ENCODE peak calls at places on chromosomes 11 and 22, in four cellular contexts. E is activated T-cell treated with anti-CD3 and anti-CD28 coated beads, Interleukin-2, amount 50 U/mL, for 24 hours; J is NCI-H774; U is stimulated activated CD4-positive, alpha-beta T cell treated with anti-CD3 and anti-CD28 coated beads, TNF-alpha, amount 100 ng/mL, for 48 hours. K is an unnamed sample.

GRCh38 chr11:70891844-70892380 is 360.5 kb downstream of the SHANK2 start:
- DNase-seq in U (no peak), E (no peak), J (no peak), K (peak)

GRCh38 chr11:41461057-41461681 is 1.7 kb upstream of the LRRC4C start:
- DNase-seq in E (no peak), U (no peak), J (peak), K (no peak)

GRCh38 chr11:61609970-61610347 is 29.1 kb upstream of the SYT7 start:
- DNase-seq in U (no peak), E (no peak), J (peak), K (no peak)

GRCh38 chr11:127624455-127624854 is 623.9 kb upstream of the KIRREL3 start:
- DNase-seq in J (no peak), E (no peak), U (no peak), K (no peak)

GRCh38 chr11:88431675-88432341 is 94.3 kb upstream of the CTSC start:
- DNase-seq in E (no peak), J (peak), U (no peak), K (no peak)

GRCh38 chr22:21642584-21643448 is 714 bp downstream of the SDF2L1 start:
- DNase-seq in E (peak), J (peak), U (no peak), K (peak)

GRCh38 chr22:45291931-45292290 is 7.2 kb downstream of the UPK3A start:
- DNase-seq in E (no peak), J (no peak), U (no peak), K (no peak)

GRCh38 chr22:44880588-44881245 is 128.3 kb downstream of the ARHGAP8 start:
- DNase-seq in J (no peak), E (no peak), U (no peak), K (no peak)

GRCh38 chr22:43377486-43377995 is 34.3 kb upstream of the MPPED1 start:
- DNase-seq in U (no peak), J (no peak), E (no peak), K (no peak)

GRCh38 chr22:43508489-43508888 is 96.7 kb downstream of the MPPED1 start:
- DNase-seq in E (no peak), U (no peak), J (no peak), K (no peak)

GRCh38 chr11:74992852-74993251 is 4.1 kb downstream of the NEU3 start:
- DNase-seq in U (no peak), J (no peak), E (no peak), K (no peak)

GRCh38 chr22:17891427-17892167 is 117.3 kb upstream of the BID start:
- DNase-seq in E (no peak), U (no peak), J (peak), K (peak)

GRCh38 chr11:111097191-111097590 is 148.3 kb upstream of the POU2AF2 start:
- DNase-seq in J (no peak), E (no peak), U (no peak), K (peak)

GRCh38 chr11:63869686-63870085 is 30.8 kb downstream of the MARK2 start:
- DNase-seq in J (no peak), U (no peak), E (no peak), K (no peak)

GRCh38 chr11:120031612-120032600 is 106.0 kb downstream of the TRIM29 start:
- DNase-seq in U (no peak), J (no peak), E (no peak), K (no peak)

GRCh38 chr11:112753706-112754105 is 207.5 kb upstream of the NCAM1 start:
- DNase-seq in J (no peak), E (no peak), U (no peak), K (no peak)

GRCh38 chr22:43263645-43264514 is 76.9 kb upstream of the TTLL12 start:
- DNase-seq in J (no peak), E (peak), U (peak), K (peak)

GRCh38 chr11:76763573-76764348 is 19.4 kb upstream of the TSKU start:
- DNase-seq in U (no peak), E (no peak), J (no peak), K (peak)

K was measured in Right ventricle myocardium superior.